ENCODE peak calls at places on chromosomes 5 and 9, in ten cellular contexts. X is esophagus squamous epithelium, P is ovary, V is IMR-90, A is endothelial cell of umbilical vein, O is uterus, G is adrenal gland, E is HCT116, K is heart left ventricle, T is suprapubic skin. Y is an unnamed sample. For H3K27me3, the result is how much of the 10 kb centered on the place peaks cover.

GRCh38 chr5:173611706-173612105 is 4.7 kb downstream of the BOD1 start:
- DNase-seq in V (no peak), O (no peak), P (no peak), X (no peak), K (no peak), E (no peak), G (no peak), T (no peak), A (no peak), Y (no peak)

GRCh38 chr9:18771736-18772135 is 261.3 kb downstream of the SAXO1 start:
- DNase-seq in E (no peak), T (no peak), X (no peak), V (no peak), A (no peak), O (no peak), K (no peak), P (no peak), G (no peak), Y (no peak)

GRCh38 chr9:36125062-36125855 is 11.3 kb upstream of the GLIPR2 start:
- DNase-seq in K (no peak), E (no peak), P (no peak), V (no peak), T (no peak), G (no peak), X (no peak), A (no peak), O (no peak), Y (no peak)

GRCh38 chr9:96040591-96041461 is 165.3 kb downstream of the ERCC6L2 start:
- DNase-seq in X (no peak), G (no peak), O (no peak), E (no peak), K (no peak), P (no peak), V (peak), T (no peak), A (no peak), Y (no peak)

GRCh38 chr9:136665704-136666363 is 3.1 kb downstream of the EGFL7 start:
- DNase-seq in P (no peak), O (no peak), G (no peak), K (no peak), A (no peak), E (no peak), V (no peak), T (no peak), X (no peak), Y (no peak)

GRCh38 chr5:93404246-93404645 is 176.8 kb downstream of the NR2F1-AS1 start:
- DNase-seq in X (no peak), T (no peak), K (no peak), G (no peak), V (no peak), E (no peak), P (no peak), A (no peak), O (no peak), Y (no peak)

GRCh38 chr9:4321554-4321953 is 21.7 kb upstream of the GLIS3 start:
- DNase-seq in A (no peak), X (no peak), E (no peak), K (no peak), V (peak), T (no peak), P (no peak), O (no peak), G (no peak), Y (no peak)

GRCh38 chr9:127078336-127078735 is 44.1 kb downstream of the ANGPTL2 start:
- DNase-seq in V (no peak), T (no peak), O (no peak), P (no peak), A (no peak), X (no peak), G (no peak), E (no peak), K (no peak), Y (no peak)

GRCh38 chr9:95515272-95516113 is 1.3 kb downstream of the PTCH1 start:
- DNase-seq in V (no peak), E (no peak), X (no peak), A (peak), K (peak), P (no peak), O (no peak), G (no peak), T (no peak), Y (peak)

GRCh38 chr5:159910843-159911229 is 5.4 kb upstream of the ADRA1B start:
- DNase-seq in T (no peak), A (no peak), P (no peak), V (no peak), K (no peak), O (no peak), E (no peak), G (no peak), X (no peak), Y (no peak)

GRCh38 chr9:99978221-99978620 is 71.8 kb downstream of the STX17 start:
- DNase-seq in P (no peak), A (no peak), T (no peak), G (no peak), E (no peak), K (no peak), X (no peak), V (no peak), O (no peak), Y (no peak)

GRCh38 chr5:88838500-88838899 is 44.5 kb downstream of the MEF2C start:
- DNase-seq in E (no peak), G (no peak), P (no peak), K (no peak), T (no peak), A (no peak), O (no peak), X (no peak), V (no peak), Y (no peak)

GRCh38 chr5:14029185-14029584 is 84.7 kb upstream of the DNAH5 start:
- DNase-seq in O (no peak), E (no peak), T (no peak), P (no peak), A (no peak), X (no peak), K (no peak), V (no peak), G (no peak), Y (no peak)

GRCh38 chr9:96256800-96257199 is 45.2 kb downstream of the HSD17B3 start:
- DNase-seq in G (no peak), P (no peak), X (no peak), A (peak), V (peak), O (no peak), E (peak), T (no peak), K (no peak), Y (no peak)

GRCh38 chr9:126482361-126483044 is 131.2 kb upstream of the LMX1B start:
- DNase-seq in O (no peak), T (no peak), K (peak), G (peak), V (peak), A (no peak), E (no peak), P (peak), X (no peak), Y (peak)

GRCh38 chr9:134445000-134445399 is 118.7 kb downstream of the RXRA start:
- DNase-seq in V (no peak), X (no peak), G (no peak), A (no peak), K (no peak), E (no peak), O (no peak), T (no peak), P (no peak), Y (no peak)

GRCh38 chr9:86767373-86767772 is 179.9 kb downstream of the GAS1 start:
- DNase-seq in P (no peak), X (no peak), A (no peak), E (no peak), G (no peak), V (no peak), T (no peak), K (no peak), O (no peak), Y (no peak)

GRCh38 chr9:131640438-131641181 is 95.3 kb downstream of the PRRT1B start:
- DNase-seq in O (no peak), A (no peak), X (no peak), K (no peak), E (no peak), P (no peak), T (no peak), V (no peak), G (peak), Y (no peak)

GRCh38 chr9:109321727-109322126 is 868 bp upstream of the EPB41L4B start:
- DNase-seq in V (no peak), T (no peak), K (no peak), E (no peak), X (no peak), O (no peak), G (no peak), P (no peak), A (no peak), Y (no peak)

GRCh38 chr5:171442287-171443042 is 23.0 kb downstream of the FGF18 start:
- DNase-seq in O (no peak), V (peak), T (no peak), X (no peak), E (no peak), K (no peak), G (no peak), P (no peak), A (no peak), Y (no peak)

GRCh38 chr5:169757016-169757415 is 119.9 kb downstream of the DOCK2 start:
- DNase-seq in X (no peak), V (peak), O (no peak), G (no peak), E (no peak), A (no peak), T (no peak), K (no peak), P (no peak), Y (no peak)

GRCh38 chr9:126687868-126688503 is 74.3 kb downstream of the LMX1B start:
- DNase-seq in A (no peak), G (no peak), V (no peak), K (peak), P (no peak), X (no peak), E (no peak), T (no peak), O (no peak), Y (no peak)

GRCh38 chr9:90428517-90428916 is 214.1 kb downstream of the DIRAS2 start:
- DNase-seq in E (no peak), T (no peak), O (no peak), P (no peak), K (no peak), G (no peak), V (no peak), X (no peak), A (no peak), Y (no peak)

GRCh38 chr9:90420211-90420610 is 222.4 kb downstream of the DIRAS2 start:
- DNase-seq in V (no peak), O (no peak), T (no peak), K (no peak), E (no peak), G (no peak), P (no peak), A (no peak), X (no peak), Y (no peak)

GRCh38 chr9:90421786-90422185 is 220.8 kb downstream of the DIRAS2 start:
- DNase-seq in P (no peak), K (no peak), V (no peak), G (no peak), T (no peak), E (no peak), X (no peak), A (no peak), O (no peak), Y (no peak)

GRCh38 chr9:90420714-90421513 is 221.7 kb downstream of the DIRAS2 start:
- DNase-seq in K (no peak), G (no peak), P (no peak), A (no peak), V (no peak), T (no peak), O (no peak), E (no peak), X (no peak), Y (no peak)

DNA sequence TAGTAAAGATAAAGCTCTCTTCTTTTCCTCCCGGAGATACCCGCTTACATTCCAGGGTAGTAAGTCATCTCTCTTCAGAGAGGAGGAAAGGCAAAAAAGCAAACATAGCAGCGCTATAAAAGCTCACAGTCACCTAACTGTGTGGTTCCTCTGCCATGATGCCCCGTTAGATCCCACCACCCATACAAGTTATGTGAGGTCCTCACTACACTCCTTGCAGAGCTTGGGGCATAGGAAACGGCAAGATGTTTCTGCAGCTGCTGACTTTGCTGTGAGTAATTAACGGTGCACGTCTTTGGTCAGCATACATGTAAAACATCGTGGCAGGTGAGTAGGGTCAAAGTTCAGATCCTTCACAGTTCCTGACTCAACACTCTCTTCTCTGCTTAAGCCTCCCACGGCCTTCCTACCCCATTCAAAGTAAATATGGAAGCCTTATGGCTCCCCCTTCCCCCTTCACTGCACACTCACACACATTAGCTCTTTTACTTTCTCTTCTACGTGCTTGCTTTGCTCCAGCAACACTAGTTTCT is 218.9 kb downstream of the DIRAS2 start:
- DNase-seq in A (no peak), X (no peak), P (no peak), T (no peak), V (no peak), K (no peak), G (no peak), E (no peak), O (no peak), Y (no peak)
- H3K4me3 ChIP-seq in A (no peak), X (no peak), P (no peak), T (no peak), V (no peak), K (no peak), G (no peak), E (no peak), O (no peak), Y (no peak)

DNA sequence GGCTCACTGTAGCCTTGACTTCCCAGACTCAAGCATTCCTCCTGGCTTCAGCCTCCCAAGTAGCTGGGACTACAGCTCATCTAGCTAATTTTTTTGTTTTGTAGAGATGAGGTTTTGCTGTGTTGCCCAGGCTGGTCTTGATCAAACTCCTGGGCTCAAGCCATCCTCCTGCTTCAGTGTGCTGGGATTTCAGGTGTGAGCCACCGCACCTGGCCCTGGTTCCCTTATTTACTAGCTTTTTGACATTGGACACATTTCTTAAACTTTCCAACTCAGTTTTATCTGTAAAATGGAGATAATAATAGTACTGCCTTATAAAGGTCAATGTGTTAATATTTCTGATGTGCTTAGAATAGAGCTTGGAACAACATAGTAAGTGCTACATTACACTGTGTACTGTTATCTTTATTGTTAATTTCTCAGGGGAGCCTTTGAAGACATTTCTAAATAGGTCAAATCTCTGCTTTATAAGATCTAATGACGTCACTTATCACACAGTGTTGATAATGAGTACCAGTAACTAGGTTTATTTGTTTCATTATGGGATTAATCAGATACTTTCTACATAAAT is 66.7 kb downstream of the KIAA1958 start:
- DNase-seq in T (no peak), G (no peak), A (no peak), V (no peak), O (no peak), X (no peak), P (no peak), E (no peak), K (no peak), Y (no peak)
- H3K27me3 ChIP-seq in T (under half), G (under half), A (under half), V (under half), O (under half), X (under half), P (under half), E (under half), K (under half), Y (under half)

GRCh38 chr9:93059097-93059959 is 827 bp downstream of the SUSD3 start:
- DNase-seq in K (no peak), G (no peak), T (no peak), A (no peak), P (peak), X (no peak), V (no peak), E (no peak), O (no peak), Y (no peak)

GRCh38 chr9:93059960-93060591 is 1.6 kb downstream of the SUSD3 start:
- DNase-seq in X (no peak), E (no peak), V (no peak), T (no peak), P (peak), O (no peak), A (no peak), G (no peak), K (no peak), Y (no peak)

GRCh38 chr9:93057703-93058356 is 671 bp upstream of the SUSD3 start:
- DNase-seq in O (no peak), X (no peak), G (no peak), K (no peak), A (no peak), T (no peak), P (no peak), V (no peak), E (no peak), Y (no peak)

GRCh38 chr9:93057024-93057702 is 1.3 kb upstream of the SUSD3 start:
- DNase-seq in X (no peak), A (no peak), K (no peak), G (no peak), P (peak), O (no peak), T (no peak), V (no peak), E (no peak), Y (no peak)

GRCh38 chr9:93058357-93059096 is at the start of gene SUSD3:
- DNase-seq in O (peak), K (peak), X (no peak), G (peak), E (peak), T (no peak), A (peak), V (no peak), P (peak), Y (peak)
- TF ChIP-seq POLR2A in O (peak), K (no peak), X (peak), G (no peak), E (no peak), T (no peak), A (no peak), V (no peak), P (peak), Y (no peak)

GRCh38 chr9:20625003-20625349 is 2.7 kb upstream of the MLLT3 start:
- DNase-seq in E (no peak), P (no peak), A (no peak), K (no peak), T (no peak), V (no peak), X (no peak), O (no peak), G (no peak), Y (no peak)
- H3K4me3 ChIP-seq in E (peak), P (no peak), A (peak), K (no peak), T (peak), V (no peak), X (no peak), O (no peak), G (no peak), Y (no peak)

GRCh38 chr5:176787676-176788075 is 22.7 kb upstream of the UNC5A start:
- DNase-seq in K (no peak), A (no peak), G (no peak), V (no peak), X (no peak), T (no peak), P (no peak), E (peak), O (no peak), Y (peak)
- H3K27me3 ChIP-seq in K (half or more), A (under half), G (under half), V (under half), X (under half), T (half or more), P (under half), E (under half), O (under half), Y (under half)

Y was measured in testis.